ENCODE peak calls at places on chromosomes 13 and 19, in ten cellular contexts. U is uterus; Y is WTC11; W is BE2C; C is activated T-cell treated with anti-CD3 and anti-CD28 coated beads, Interleukin-2, amount 50 U/mL, for 72 hours; B is GM13977; P is NCI-H82; T is myocyte; H is naive thymus-derived CD4-positive, alpha-beta T cell; N is activated effector memory CD4-positive, alpha-beta T cell treated with anti-CD3 and anti-CD28 coated beads, Interleukin-2, amount 50 U/mL, for 16 hours. L is an unnamed sample.

GRCh38 chr19:33434886-33435705 is 61.6 kb downstream of the CEBPG start:
- DNase-seq in C (no peak), N (peak), P (no peak), Y (no peak), U (no peak), W (peak), T (peak), B (no peak), H (no peak), L (no peak)

GRCh38 chr13:49421391-49421790 is 22.5 kb downstream of the CAB39L start:
- DNase-seq in B (peak), C (peak), H (no peak), W (peak), N (no peak), T (no peak), U (no peak), Y (peak), P (peak), L (peak)

GRCh38 chr19:33674575-33675367 is 53.0 kb downstream of the CHST8 start:
- DNase-seq in P (peak), C (no peak), H (no peak), T (no peak), Y (no peak), N (peak), W (peak), U (no peak), B (no peak), L (no peak)

GRCh38 chr19:35184884-35185283 is 30.3 kb downstream of the FXYD5 start:
- DNase-seq in P (no peak), C (no peak), T (no peak), Y (no peak), U (no peak), H (no peak), W (no peak), B (no peak), N (no peak), L (no peak)

GRCh38 chr19:55304980-55305379 is 20.2 kb downstream of the TMEM150B start:
- DNase-seq in W (no peak), H (no peak), B (no peak), Y (peak), C (no peak), T (no peak), N (no peak), U (no peak), P (no peak), L (no peak)

GRCh38 chr13:80224468-80224867 is 116.5 kb downstream of the SPRY2 start:
- DNase-seq in B (no peak), W (no peak), Y (no peak), P (no peak), N (no peak), T (no peak), C (no peak), H (no peak), U (no peak), L (no peak)

GRCh38 chr19:33781536-33781935 is 15.1 kb upstream of the KCTD15 start:
- DNase-seq in H (no peak), U (no peak), N (no peak), T (no peak), W (no peak), P (no peak), C (no peak), B (no peak), Y (no peak), L (no peak)

GRCh38 chr19:35549879-35550523 is 4.6 kb downstream of the TMEM147 start:
- DNase-seq in W (no peak), B (no peak), C (no peak), T (no peak), Y (no peak), P (no peak), H (no peak), U (no peak), N (no peak), L (no peak)

GRCh38 chr19:56840452-56841193 is at the start of the genes PEG3 and ZIM2:
- DNase-seq in W (no peak), U (peak), N (no peak), T (no peak), C (no peak), P (no peak), H (no peak), B (no peak), Y (no peak), L (no peak)

L was measured in central memory CD4-positive, alpha-beta T cell.